ENCODE peak calls at places on chromosomes 13 and 19, in five cellular contexts. One of them, this sample, is unnamed.

GRCh38 chr13:23752111-23753001 is 136.8 kb downstream of the MIPEP start:
- DNase-seq in GM12878: peak
- DNase-seq in K562: no peak
- DNase-seq in HepG2: no peak
- DNase-seq in SK-N-SH: no peak
- DNase-seq in this sample: no peak

GRCh38 chr19:1411255-1412191 is 4.1 kb downstream of the DAZAP1 start:
- DNase-seq in GM12878: no peak
- DNase-seq in K562: no peak
- DNase-seq in HepG2: no peak
- DNase-seq in SK-N-SH: no peak
- DNase-seq in this sample: no peak

GRCh38 chr13:52173373-52173772 is 14.0 kb upstream of the NEK3 start:
- DNase-seq in GM12878: no peak
- DNase-seq in K562: no peak
- DNase-seq in HepG2: no peak
- DNase-seq in SK-N-SH: no peak
- DNase-seq in this sample: no peak

GRCh38 chr19:38375098-38375493 is 725 bp downstream of the PSMD8 start:
- DNase-seq in GM12878: no peak
- DNase-seq in K562: no peak
- DNase-seq in HepG2: no peak
- DNase-seq in SK-N-SH: no peak
- DNase-seq in this sample: no peak

GRCh38 chr19:9916719-9917118 is 19.6 kb downstream of the OLFM2 start:
- DNase-seq in GM12878: no peak
- DNase-seq in K562: no peak
- DNase-seq in HepG2: no peak
- DNase-seq in SK-N-SH: no peak
- DNase-seq in this sample: no peak

GRCh38 chr19:47056416-47056815 is 8.0 kb upstream of the TMEM160 start:
- DNase-seq in GM12878: no peak
- DNase-seq in K562: no peak
- DNase-seq in HepG2: no peak
- DNase-seq in SK-N-SH: no peak
- DNase-seq in this sample: no peak

GRCh38 chr19:31533114-31533513 is 183.9 kb upstream of the TSHZ3 start:
- DNase-seq in GM12878: no peak
- DNase-seq in K562: no peak
- DNase-seq in HepG2: no peak
- DNase-seq in SK-N-SH: no peak
- DNase-seq in this sample: no peak

GRCh38 chr19:47681936-47682335 is 31.3 kb upstream of the EHD2 start:
- DNase-seq in GM12878: no peak
- DNase-seq in K562: no peak
- DNase-seq in HepG2: no peak
- DNase-seq in SK-N-SH: peak
- DNase-seq in this sample: no peak

GRCh38 chr13:25806304-25806974 is 245.4 kb downstream of the SHISA2 start:
- DNase-seq in GM12878: peak
- DNase-seq in K562: no peak
- DNase-seq in HepG2: no peak
- DNase-seq in SK-N-SH: no peak
- DNase-seq in this sample: no peak

GRCh38 chr19:47630594-47630993 is 21.7 kb downstream of the BICRA start:
- DNase-seq in GM12878: no peak
- DNase-seq in K562: no peak
- DNase-seq in HepG2: no peak
- DNase-seq in SK-N-SH: no peak
- DNase-seq in this sample: no peak

GRCh38 chr19:36152061-36152885 is at the start of gene COX7A1:
- DNase-seq in GM12878: no peak
- DNase-seq in K562: no peak
- DNase-seq in HepG2: no peak
- DNase-seq in SK-N-SH: no peak
- DNase-seq in this sample: no peak

GRCh38 chr13:99471231-99472202 is 29.8 kb upstream of the TM9SF2 start:
- DNase-seq in GM12878: no peak
- DNase-seq in K562: no peak
- DNase-seq in HepG2: no peak
- DNase-seq in SK-N-SH: no peak
- DNase-seq in this sample: no peak

GRCh38 chr19:17327654-17328516 is 6.8 kb downstream of the ANO8 start:
- DNase-seq in GM12878: no peak
- DNase-seq in K562: peak
- DNase-seq in HepG2: peak
- DNase-seq in SK-N-SH: peak
- DNase-seq in this sample: peak

GRCh38 chr19:4191044-4191443 is 8.6 kb downstream of the ANKRD24 start:
- DNase-seq in GM12878: no peak
- DNase-seq in K562: no peak
- DNase-seq in HepG2: no peak
- DNase-seq in SK-N-SH: no peak
- DNase-seq in this sample: no peak

GRCh38 chr19:51361228-51361627 is 5.0 kb downstream of the ETFB start:
- DNase-seq in GM12878: no peak
- DNase-seq in K562: no peak
- DNase-seq in HepG2: no peak
- DNase-seq in SK-N-SH: no peak
- DNase-seq in this sample: no peak

GRCh38 chr13:100987993-100988392 is 313.4 kb upstream of the TMTC4 start:
- DNase-seq in GM12878: no peak
- DNase-seq in K562: no peak
- DNase-seq in HepG2: no peak
- DNase-seq in SK-N-SH: no peak
- DNase-seq in this sample: no peak

GRCh38 chr19:20513179-20513934 is 52.2 kb downstream of the ZNF737 start:
- DNase-seq in GM12878: no peak
- DNase-seq in K562: no peak
- DNase-seq in HepG2: no peak
- DNase-seq in SK-N-SH: no peak
- DNase-seq in this sample: no peak

GRCh38 chr13:83798731-83799130 is 83.5 kb downstream of the SLITRK1 start:
- DNase-seq in GM12878: no peak
- DNase-seq in K562: no peak
- DNase-seq in HepG2: no peak
- DNase-seq in SK-N-SH: no peak
- DNase-seq in this sample: no peak

GRCh38 chr19:46726551-46726950 is 9.6 kb upstream of the PRKD2 start:
- DNase-seq in GM12878: no peak
- DNase-seq in K562: no peak
- DNase-seq in HepG2: no peak
- DNase-seq in SK-N-SH: no peak
- DNase-seq in this sample: no peak

GRCh38 chr13:33032037-33032625 is 15.9 kb downstream of the KL start:
- DNase-seq in GM12878: no peak
- DNase-seq in K562: no peak
- DNase-seq in HepG2: no peak
- DNase-seq in SK-N-SH: no peak
- DNase-seq in this sample: no peak

GRCh38 chr19:18519962-18520847 is 1.7 kb downstream of the ELL start:
- DNase-seq in GM12878: no peak
- DNase-seq in K562: no peak
- DNase-seq in HepG2: peak
- DNase-seq in SK-N-SH: peak
- DNase-seq in this sample: peak

GRCh38 chr13:109879338-109879737 is 93.0 kb upstream of the IRS2 start:
- DNase-seq in GM12878: no peak
- DNase-seq in K562: no peak
- DNase-seq in HepG2: no peak
- DNase-seq in SK-N-SH: no peak
- DNase-seq in this sample: no peak

GRCh38 chr13:103007427-103007762 is 58.8 kb downstream of the SLC10A2 start:
- DNase-seq in GM12878: no peak
- DNase-seq in K562: no peak
- DNase-seq in HepG2: no peak
- DNase-seq in SK-N-SH: no peak
- DNase-seq in this sample: no peak

GRCh38 chr19:50328257-50329145 is 676 bp downstream of the KCNC3 start:
- DNase-seq in GM12878: no peak
- DNase-seq in K562: peak
- DNase-seq in HepG2: no peak
- DNase-seq in SK-N-SH: peak
- DNase-seq in this sample: no peak

GRCh38 chr13:106357198-106357597 is 178.3 kb downstream of the EFNB2 start:
- DNase-seq in GM12878: no peak
- DNase-seq in K562: no peak
- DNase-seq in HepG2: no peak
- DNase-seq in SK-N-SH: no peak
- DNase-seq in this sample: no peak

GRCh38 chr19:30651066-30651465 is 278.9 kb downstream of the ZNF536 start:
- DNase-seq in GM12878: no peak
- DNase-seq in K562: no peak
- DNase-seq in HepG2: no peak
- DNase-seq in SK-N-SH: no peak
- DNase-seq in this sample: no peak

GRCh38 chr13:66348745-66349720 is 881.1 kb downstream of the PCDH9 start:
- DNase-seq in GM12878: no peak
- DNase-seq in K562: no peak
- DNase-seq in HepG2: no peak
- DNase-seq in SK-N-SH: no peak
- DNase-seq in this sample: no peak

GRCh38 chr19:5369962-5370367 is 29.4 kb upstream of the PTPRS start:
- DNase-seq in GM12878: no peak
- DNase-seq in K562: peak
- DNase-seq in HepG2: peak
- DNase-seq in SK-N-SH: peak
- DNase-seq in this sample: peak

GRCh38 chr13:30143671-30144400 is 163.5 kb downstream of the KATNAL1 start:
- DNase-seq in GM12878: no peak
- DNase-seq in K562: no peak
- DNase-seq in HepG2: no peak
- DNase-seq in SK-N-SH: no peak
- DNase-seq in this sample: no peak

GRCh38 chr13:46097015-46097414 is 7.8 kb downstream of the CPB2 start:
- DNase-seq in GM12878: no peak
- DNase-seq in K562: no peak
- DNase-seq in HepG2: no peak
- DNase-seq in SK-N-SH: no peak
- DNase-seq in this sample: no peak

GRCh38 chr19:33242129-33242528 is 16.5 kb upstream of the SLC7A10 start:
- DNase-seq in GM12878: no peak
- DNase-seq in K562: no peak
- DNase-seq in HepG2: no peak
- DNase-seq in SK-N-SH: no peak
- DNase-seq in this sample: no peak

DNA sequence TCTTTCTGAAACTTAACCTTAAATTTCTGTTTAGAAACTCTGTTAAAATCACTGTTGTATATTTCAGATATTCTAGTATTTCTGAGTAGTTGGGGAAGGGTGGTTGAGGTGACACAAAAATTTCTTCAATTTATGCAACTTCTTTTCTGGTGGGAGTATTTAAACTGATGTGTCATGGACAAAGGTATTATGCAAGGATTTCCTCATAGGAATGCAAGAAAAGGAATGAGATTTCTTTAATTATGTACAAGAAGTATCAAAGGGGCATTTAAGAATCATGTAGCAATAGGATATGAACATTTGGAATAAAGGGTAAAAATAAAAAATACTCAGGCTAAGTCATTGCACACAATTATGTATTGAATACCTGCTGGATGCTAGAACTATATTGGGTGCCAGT is 575.8 kb upstream of the KLF12 start:
- DNase-seq in GM12878: no peak
- DNase-seq in K562: no peak
- DNase-seq in HepG2: no peak
- DNase-seq in SK-N-SH: no peak
- DNase-seq in this sample: no peak
- TF ChIP-seq FOXM1 in GM12878: no peak
- TF ChIP-seq FOXM1 in K562: no peak
- TF ChIP-seq FOXM1 in HepG2: no peak
- TF ChIP-seq FOXM1 in SK-N-SH: no peak
- TF ChIP-seq FOXM1 in this sample: no peak

GRCh38 chr13:50244913-50245574 is 229.8 kb downstream of the KCNRG start:
- DNase-seq in GM12878: peak
- DNase-seq in K562: peak
- DNase-seq in HepG2: peak
- DNase-seq in SK-N-SH: no peak
- DNase-seq in this sample: no peak
- TF ChIP-seq FOXM1 in GM12878: peak
- TF ChIP-seq FOXM1 in K562: no peak
- TF ChIP-seq FOXM1 in HepG2: no peak
- TF ChIP-seq FOXM1 in SK-N-SH: no peak
- TF ChIP-seq FOXM1 in this sample: no peak

GRCh38 chr13:42551611-42552010 is 22.3 kb upstream of the TNFSF11 start:
- DNase-seq in GM12878: no peak
- DNase-seq in K562: no peak
- DNase-seq in HepG2: no peak
- DNase-seq in SK-N-SH: no peak
- DNase-seq in this sample: no peak
- TF ChIP-seq FOXM1 in GM12878: no peak
- TF ChIP-seq FOXM1 in K562: no peak
- TF ChIP-seq FOXM1 in HepG2: no peak
- TF ChIP-seq FOXM1 in SK-N-SH: no peak
- TF ChIP-seq FOXM1 in this sample: no peak

GRCh38 chr19:42512743-42513304 is 15.5 kb downstream of the CEACAM1 start:
- DNase-seq in GM12878: peak
- DNase-seq in K562: no peak
- DNase-seq in HepG2: no peak
- DNase-seq in SK-N-SH: no peak
- DNase-seq in this sample: no peak

GRCh38 chr19:42515241-42515832 is 12.9 kb downstream of the CEACAM1 start:
- DNase-seq in GM12878: no peak
- DNase-seq in K562: no peak
- DNase-seq in HepG2: no peak
- DNase-seq in SK-N-SH: no peak
- DNase-seq in this sample: no peak

GRCh38 chr19:42514449-42514848 is 13.8 kb downstream of the CEACAM1 start:
- DNase-seq in GM12878: no peak
- DNase-seq in K562: no peak
- DNase-seq in HepG2: no peak
- DNase-seq in SK-N-SH: no peak
- DNase-seq in this sample: no peak

GRCh38 chr19:42519108-42519507 is 9.2 kb downstream of the CEACAM1 start:
- DNase-seq in GM12878: no peak
- DNase-seq in K562: no peak
- DNase-seq in HepG2: no peak
- DNase-seq in SK-N-SH: no peak
- DNase-seq in this sample: no peak

GRCh38 chr19:42516771-42517170 is 11.5 kb downstream of the CEACAM1 start:
- DNase-seq in GM12878: no peak
- DNase-seq in K562: no peak
- DNase-seq in HepG2: no peak
- DNase-seq in SK-N-SH: no peak
- DNase-seq in this sample: no peak
- TF ChIP-seq FOXM1 in GM12878: no peak
- TF ChIP-seq FOXM1 in K562: no peak
- TF ChIP-seq FOXM1 in HepG2: no peak
- TF ChIP-seq FOXM1 in SK-N-SH: no peak
- TF ChIP-seq FOXM1 in this sample: no peak